ENCODE peak calls at places on chromosomes 16 and 17, in seven cellular contexts. T, L, F, Z, K, U and N are unnamed samples.

GRCh38 chr16:79728923-79729240 is 128.3 kb upstream of the MAF start:
- DNase-seq in T (no peak), L (no peak), F (no peak), Z (no peak), K (no peak), U (no peak), N (no peak)

GRCh38 chr16:82033006-82033405 is 2.0 kb upstream of the HSD17B2 start:
- DNase-seq in T (no peak), L (peak; percentile 42), F (no peak), Z (no peak), K (no peak), U (no peak), N (no peak)

GRCh38 chr16:52497067-52497816 is 49.7 kb downstream of the TOX3 start:
- DNase-seq in T (no peak), L (peak; percentile 4), F (no peak), Z (no peak), K (no peak), U (no peak), N (no peak)

GRCh38 chr17:76709077-76709950 is 1.5 kb downstream of the MXRA7 start:
- DNase-seq in T (peak; percentile 88), L (peak; percentile 58), F (no peak), Z (peak; percentile 97), K (peak; percentile 95), U (peak; percentile 95), N (peak; percentile 48)

GRCh38 chr16:67252806-67253497 is 4.2 kb downstream of the SLC9A5 start:
- DNase-seq in T (no peak), L (no peak), F (no peak), Z (no peak), K (no peak), U (no peak), N (no peak)

GRCh38 chr17:28118362-28118761 is 75.9 kb downstream of the NLK start:
- DNase-seq in T (no peak), L (no peak), F (no peak), Z (no peak), K (no peak), U (no peak), N (no peak)

GRCh38 chr16:69888005-69888560 is 63.1 kb upstream of the CLEC18A start:
- DNase-seq in T (no peak), L (no peak), F (no peak), Z (no peak), K (no peak), U (no peak), N (no peak)

GRCh38 chr16:77788196-77789084 is at the start of gene VAT1L:
- DNase-seq in T (no peak), L (peak; percentile 16), F (peak; percentile 34), Z (peak; percentile 46), K (no peak), U (no peak), N (no peak)

GRCh38 chr17:30336369-30337171 is 2.7 kb upstream of the TMIGD1 start:
- DNase-seq in T (no peak), L (peak; percentile 78), F (peak; percentile 34), Z (peak; percentile 56), K (no peak), U (no peak), N (no peak)

GRCh38 chr16:89575247-89576172 is at the start of gene CPNE7:
- DNase-seq in T (no peak), L (no peak), F (peak; percentile 51), Z (no peak), K (no peak), U (no peak), N (no peak)

GRCh38 chr16:67015317-67015731 is 13.6 kb upstream of the CBFB start:
- DNase-seq in T (peak; percentile 43), L (peak; percentile 28), F (no peak), Z (no peak), K (no peak), U (peak; percentile 63), N (no peak)

GRCh38 chr16:572865-573650 is 3.3 kb downstream of the PIGQ start:
- DNase-seq in T (no peak), L (no peak), F (no peak), Z (no peak), K (no peak), U (no peak), N (no peak)

GRCh38 chr16:77289331-77289809 is 90.2 kb downstream of the SYCE1L start:
- DNase-seq in T (no peak), L (peak; percentile 8), F (no peak), Z (peak; percentile 70), K (no peak), U (no peak), N (peak; percentile 33)

GRCh38 chr17:59825533-59826316 is 67.0 kb downstream of the TUBD1 start:
- DNase-seq in T (no peak), L (peak; percentile 62), F (no peak), Z (peak; percentile 80), K (no peak), U (no peak), N (no peak)

GRCh38 chr17:78330570-78331224 is 29.2 kb downstream of the SOCS3 start:
- DNase-seq in T (no peak), L (peak; percentile 95), F (no peak), Z (no peak), K (no peak), U (no peak), N (no peak)

GRCh38 chr16:72938426-72939164 is 109.3 kb downstream of the ZFHX3 start:
- DNase-seq in T (peak; percentile 94), L (peak; percentile 72), F (no peak), Z (peak; percentile 91), K (peak; percentile 23), U (peak; percentile 95), N (peak; percentile 52)

GRCh38 chr17:81999975-82000802 is 22.5 kb downstream of the CENPX start:
- DNase-seq in T (no peak), L (no peak), F (no peak), Z (no peak), K (no peak), U (no peak), N (no peak)

GRCh38 chr16:80932725-80933124 is 74.0 kb downstream of the CMC2 start:
- DNase-seq in T (no peak), L (peak; percentile 70), F (no peak), Z (peak; percentile 96), K (no peak), U (peak; percentile 87), N (peak; percentile 29)

GRCh38 chr16:14501331-14502255 is 128.5 kb downstream of the PARN start:
- DNase-seq in T (peak; percentile 90), L (peak; percentile 96), F (peak; percentile 62), Z (peak; percentile 90), K (peak; percentile 87), U (peak; percentile 97), N (peak; percentile 48)

DNA sequence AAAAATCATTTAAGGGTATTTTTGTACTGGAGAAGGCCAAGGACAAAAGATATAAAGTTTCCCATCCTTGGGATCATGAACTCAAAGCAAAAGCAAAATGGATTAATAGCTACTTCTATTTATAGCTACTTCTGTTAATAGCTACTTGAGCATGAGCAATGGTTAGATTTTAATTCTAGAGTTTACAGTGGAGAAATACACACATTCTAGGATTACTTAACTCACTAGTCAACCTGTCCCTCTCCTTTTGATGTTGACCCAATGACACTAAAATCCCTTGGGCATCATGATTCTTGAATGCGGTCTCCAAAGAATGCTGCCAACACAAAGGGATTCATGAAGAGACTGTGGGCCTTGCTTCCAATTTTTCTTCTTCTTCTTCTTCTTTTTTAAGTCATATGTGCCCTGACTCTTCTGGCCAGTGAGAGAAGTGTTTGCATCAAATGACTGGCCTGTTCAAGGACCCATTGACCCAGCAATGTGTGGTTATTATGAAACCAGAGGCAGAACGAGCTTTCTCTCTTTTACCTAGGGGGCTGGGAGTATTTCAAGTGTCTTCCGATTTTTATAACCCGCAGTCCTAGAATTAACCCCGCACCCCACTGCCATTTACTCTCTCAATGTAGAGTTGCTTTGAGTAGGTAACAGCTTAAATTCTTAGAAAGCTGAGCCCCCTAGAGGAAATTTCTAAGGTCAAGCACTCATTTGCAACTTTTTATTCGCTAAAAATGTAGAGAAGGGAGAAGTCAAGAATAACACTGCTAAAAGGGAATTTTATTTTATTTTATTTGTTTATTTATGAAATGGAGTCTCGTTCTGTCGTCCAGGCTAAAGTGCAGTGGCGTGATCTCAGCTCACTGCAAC is 34.6 kb downstream of the OTOA start:
- DNase-seq in T (no peak), L (no peak), F (no peak), Z (no peak), K (no peak), U (no peak), N (no peak)
- TF ChIP-seq CTCF in T (no peak), L (no peak), F (peak; percentile 10), Z (no peak), K (no peak), U (no peak), N (no peak)

DNA sequence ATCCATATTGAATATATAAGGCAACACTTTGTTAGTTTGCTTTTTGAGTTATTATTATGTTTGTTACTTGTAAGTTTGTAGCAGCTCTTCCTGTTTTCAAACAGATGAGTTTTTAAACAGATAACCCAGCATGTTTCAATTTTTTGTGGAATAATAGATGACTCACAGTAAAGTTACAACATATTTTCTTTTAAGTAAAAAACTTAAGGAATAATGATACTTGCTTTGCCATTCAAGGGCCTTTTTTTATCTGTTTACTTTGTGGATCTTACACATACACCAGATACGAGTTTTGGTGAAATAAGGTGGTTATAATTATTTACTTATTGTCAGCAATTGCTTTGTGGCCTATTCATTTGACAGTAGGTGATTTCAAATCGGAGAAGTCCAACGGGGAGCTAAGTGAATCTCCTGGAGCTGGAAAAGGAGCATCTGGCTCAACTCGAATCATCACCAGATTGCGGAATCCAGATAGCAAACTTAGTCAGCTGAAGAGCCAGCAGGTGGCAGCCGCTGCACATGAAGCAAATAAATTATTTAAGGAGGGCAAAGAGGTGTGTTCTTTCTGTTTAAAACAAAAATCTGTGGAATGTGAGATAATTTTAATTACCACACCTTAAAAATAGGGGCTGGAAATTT is 66.3 kb downstream of the BPTF start:
- DNase-seq in T (no peak), L (peak; percentile 71), F (no peak), Z (peak; percentile 57), K (peak; percentile 37), U (no peak), N (no peak)
- TF ChIP-seq CTCF in T (no peak), L (peak; percentile 33), F (no peak), Z (peak; percentile 63), K (peak; percentile 40), U (no peak), N (no peak)

GRCh38 chr17:40111221-40112128 is 10.3 kb upstream of the MSL1 start:
- DNase-seq in T (peak; percentile 94), L (peak; percentile 94), F (peak; percentile 63), Z (peak; percentile 77), K (peak; percentile 87), U (peak; percentile 97), N (peak; percentile 73)
- TF ChIP-seq CTCF in T (peak; percentile 84), L (peak; percentile 83), F (peak; percentile 84), Z (peak; percentile 81), K (peak; percentile 71), U (no peak), N (peak; percentile 49)

DNA sequence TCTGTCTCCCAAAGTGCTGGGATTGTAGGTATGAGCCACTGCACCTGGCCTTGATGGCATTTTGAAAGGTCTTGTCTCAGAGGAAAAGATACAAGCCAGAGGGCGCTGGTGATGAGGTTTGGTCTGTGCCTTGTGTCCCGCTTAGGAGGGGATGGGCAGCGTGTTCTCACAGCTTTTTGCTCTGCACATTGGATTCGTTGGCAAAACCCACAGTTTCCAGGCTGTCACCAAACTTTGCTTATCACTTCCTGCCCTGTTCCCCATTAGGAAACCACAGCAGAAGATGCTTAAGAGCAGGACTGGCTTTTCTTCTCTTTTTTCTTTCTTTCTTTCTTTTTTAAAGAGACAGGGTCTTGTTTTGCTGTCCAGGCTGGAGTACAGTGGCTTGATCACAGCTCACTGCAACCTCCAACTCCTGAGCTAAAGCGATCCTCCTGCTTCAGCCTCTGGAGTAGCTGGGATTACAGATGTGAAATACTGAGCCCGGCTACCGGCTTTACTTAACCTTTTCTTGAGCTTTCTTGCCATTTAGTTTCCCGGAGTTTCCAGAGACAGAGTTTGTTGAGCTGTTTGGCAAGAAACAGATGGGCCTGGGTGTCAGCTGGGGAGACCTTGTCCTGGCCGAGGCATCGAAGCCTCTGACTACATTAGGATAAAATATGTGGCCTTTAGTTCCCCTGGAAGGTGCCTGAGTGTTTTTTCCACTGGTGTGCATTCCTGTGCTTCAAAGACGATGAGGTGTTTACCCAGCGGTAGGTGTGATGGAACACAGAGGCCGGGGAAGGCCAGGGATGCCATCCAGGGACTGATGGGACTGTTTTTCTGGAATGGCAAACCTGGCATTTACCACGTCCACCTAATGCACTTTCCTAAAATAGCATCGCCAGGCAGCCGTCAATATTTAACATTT is 112.9 kb downstream of the ABCC1 start:
- DNase-seq in T (no peak), L (no peak), F (no peak), Z (no peak), K (no peak), U (no peak), N (no peak)
- TF ChIP-seq CTCF in T (no peak), L (no peak), F (peak; percentile 25), Z (peak; percentile 21), K (no peak), U (no peak), N (no peak)